ENCODE peak calls at places on chromosomes 16 and 17, in four cellular contexts. I, S, W and A are unnamed samples. For H3K4me1, the result is how much of the 10 kb centered on the place peaks cover.

GRCh38 chr16:66446737-66447136 is 19.6 kb downstream of the BEAN1 start:
- DNase-seq in I (no peak), S (no peak), W (no peak), A (no peak)

GRCh38 chr17:11487469-11487868 is 110.8 kb upstream of the DNAH9 start:
- DNase-seq in S (no peak), W (no peak), I (no peak), A (no peak)

GRCh38 chr17:77768475-77768874 is 190.0 kb upstream of the TNRC6C start:
- DNase-seq in S (no peak), I (no peak), W (no peak), A (no peak)

GRCh38 chr16:86927699-86928098 is 349.4 kb downstream of the FOXL1 start:
- DNase-seq in I (no peak), W (no peak), S (no peak), A (no peak)

GRCh38 chr16:50585331-50585776 is 37.2 kb downstream of the NKD1 start:
- DNase-seq in S (no peak), W (no peak), I (no peak), A (no peak)

GRCh38 chr17:4369557-4370230 is 3.2 kb upstream of the UBE2G1 start:
- DNase-seq in I (peak), W (no peak), S (no peak), A (no peak)

GRCh38 chr16:30889721-30890120 is 4.2 kb downstream of the BCL7C start:
- DNase-seq in W (no peak), S (no peak), I (no peak), A (no peak)

GRCh38 chr16:11102523-11102898 is 153.5 kb downstream of the SOCS1 start:
- DNase-seq in S (no peak), W (no peak), I (no peak), A (no peak)

GRCh38 chr17:69609495-69610315 is 195.2 kb downstream of the MAP2K6 start:
- DNase-seq in S (no peak), W (no peak), I (no peak), A (no peak)

DNA sequence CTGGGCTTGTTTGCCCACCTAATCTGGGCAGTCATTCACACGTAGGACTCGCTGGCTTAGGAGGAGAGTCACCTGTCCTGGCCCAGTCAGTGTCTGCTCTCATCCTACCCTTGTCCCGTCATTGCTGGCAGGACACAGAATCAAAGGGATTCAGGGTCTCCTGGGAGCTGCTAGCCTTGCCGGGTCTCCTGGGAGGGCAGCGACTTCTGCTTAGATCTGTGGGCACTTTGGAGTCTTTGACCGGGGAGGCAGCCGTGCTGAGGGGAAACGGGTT is 12.6 kb downstream of the RAI1 start:
- DNase-seq in S (no peak), W (peak), I (no peak), A (no peak)
- H3K4me1 ChIP-seq in S (half or more), W (under half), I (half or more), A (under half)

GRCh38 chr17:49574283-49574892 is 1.3 kb upstream of the NXPH3 start:
- DNase-seq in S (no peak), W (no peak), I (no peak), A (no peak)

GRCh38 chr17:49574945-49575523 is 637 bp upstream of the NXPH3 start:
- DNase-seq in W (no peak), I (no peak), S (no peak), A (no peak)

GRCh38 chr17:49576906-49577650 is 1.4 kb downstream of the NXPH3 start:
- DNase-seq in I (no peak), W (no peak), S (no peak), A (no peak)

GRCh38 chr17:49576121-49576905 is 642 bp downstream of the NXPH3 start:
- DNase-seq in I (no peak), S (no peak), W (peak), A (peak)

GRCh38 chr17:49575524-49576120 is at the start of gene NXPH3:
- DNase-seq in I (peak), S (peak), W (peak), A (peak)
- H3K4me3 ChIP-seq in I (peak), S (peak), W (peak), A (peak)

GRCh38 chr17:59361386-59361785 is 29.9 kb downstream of the YPEL2 start:
- DNase-seq in W (no peak), I (no peak), S (no peak), A (no peak)
- H3K4me1 ChIP-seq in W (under half), I (half or more), S (under half), A (under half)

DNA sequence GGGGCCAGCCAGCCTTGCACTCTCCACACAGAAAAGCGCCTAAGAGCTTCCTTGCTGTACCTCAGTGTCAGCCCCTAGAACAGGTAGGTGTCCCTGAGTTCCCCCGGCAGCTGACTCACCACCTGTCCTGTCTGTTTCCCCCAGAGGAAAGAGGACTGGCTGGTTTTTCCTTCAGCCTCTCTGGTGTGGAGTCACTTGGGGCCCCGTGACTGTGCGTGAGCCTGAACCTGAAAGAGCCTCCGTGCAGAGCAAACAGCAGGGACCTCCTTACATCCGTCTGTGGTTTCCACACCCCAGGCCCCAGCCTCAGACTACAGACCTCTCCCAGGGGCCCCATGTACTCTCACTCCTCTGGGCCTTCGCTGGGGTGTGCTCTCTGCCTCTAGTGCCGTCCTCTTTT is 87.8 kb downstream of the GNAO1 start:
- DNase-seq in W (no peak), I (no peak), S (no peak), A (no peak)
- H3K4me3 ChIP-seq in W (no peak), I (no peak), S (no peak), A (no peak)

GRCh38 chr17:82278308-82278707 is 4.8 kb upstream of the CSNK1D start:
- DNase-seq in S (no peak), I (no peak), W (no peak), A (no peak)
- H3K4me1 ChIP-seq in S (under half), I (under half), W (under half), A (under half)

GRCh38 chr17:39596543-39597267 is 11.0 kb downstream of the NEUROD2 start:
- DNase-seq in W (no peak), I (no peak), S (no peak), A (no peak)
- H3K4me3 ChIP-seq in W (no peak), I (no peak), S (no peak), A (no peak)

GRCh38 chr17:34725740-34726139 is 146.4 kb downstream of the TMEM132E start:
- DNase-seq in S (no peak), I (no peak), W (no peak), A (no peak)

GRCh38 chr17:34728771-34729310 is 149.5 kb downstream of the TMEM132E start:
- DNase-seq in W (no peak), S (no peak), I (no peak), A (no peak)

GRCh38 chr17:34725008-34725407 is 145.6 kb downstream of the TMEM132E start:
- DNase-seq in I (no peak), S (no peak), W (no peak), A (no peak)

GRCh38 chr17:34727601-34728000 is 148.2 kb downstream of the TMEM132E start:
- DNase-seq in S (no peak), I (no peak), W (no peak), A (no peak)

DNA sequence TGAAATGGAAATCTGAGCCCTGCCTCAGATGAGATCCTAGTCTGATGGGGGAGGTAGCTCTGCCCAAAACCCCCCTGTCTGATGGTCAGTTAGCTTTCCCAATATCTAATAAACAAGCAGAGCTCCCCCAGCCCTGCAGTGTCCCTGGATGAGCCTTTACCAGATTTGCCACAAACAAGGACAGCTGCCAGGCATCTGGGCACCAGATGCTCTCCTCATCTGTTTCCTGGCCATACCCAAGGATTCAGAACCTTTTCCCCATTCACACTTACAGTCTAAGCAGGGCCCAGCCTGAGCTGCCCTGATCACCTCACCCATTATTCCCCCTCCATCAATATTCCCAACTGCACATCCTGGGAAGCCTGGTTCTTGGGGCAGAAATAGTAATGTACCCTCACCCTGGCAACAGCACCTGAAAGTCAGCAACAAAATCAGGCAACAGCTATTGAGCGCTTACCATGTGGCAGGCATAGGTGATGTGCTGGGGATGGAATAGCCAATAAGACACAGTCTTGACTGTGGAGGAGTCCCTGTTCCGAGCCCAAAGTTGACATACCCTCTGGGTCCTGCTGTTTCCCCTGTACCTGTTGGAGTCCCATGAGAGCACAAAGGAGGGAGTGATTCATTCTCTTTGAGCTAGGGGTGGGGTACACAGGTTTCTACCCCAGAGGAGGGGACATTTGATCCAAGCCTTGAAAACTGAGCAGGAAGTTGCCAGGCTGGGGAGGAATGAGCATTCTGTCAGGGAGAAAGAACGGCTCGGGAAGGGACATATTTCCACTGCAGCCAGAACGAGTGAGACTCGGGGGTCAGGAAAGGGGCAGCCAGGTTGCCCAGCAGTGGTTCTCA is 147.4 kb downstream of the TMEM132E start:
- DNase-seq in W (peak), S (no peak), I (no peak), A (no peak)
- H3K4me1 ChIP-seq in W (under half), S (under half), I (under half), A (under half)